ENCODE peak calls at places on chromosomes 16 and 17, in seven cellular contexts. One of them, this sample, is unnamed.

GRCh38 chr16:3171181-3171854 is 16.7 kb upstream of the OR1F1 start:
- DNase-seq in HepG2: no peak
- DNase-seq in K562: no peak
- DNase-seq in GM12878: no peak
- DNase-seq in H1: no peak
- DNase-seq in GM23338: no peak
- DNase-seq in SK-N-SH: peak
- DNase-seq in this sample: no peak

GRCh38 chr17:13631541-13631940 is 29.8 kb upstream of the HS3ST3A1 start:
- DNase-seq in HepG2: no peak
- DNase-seq in K562: no peak
- DNase-seq in GM12878: no peak
- DNase-seq in H1: no peak
- DNase-seq in GM23338: no peak
- DNase-seq in SK-N-SH: no peak
- DNase-seq in this sample: no peak

GRCh38 chr17:42187833-42188232 is 2.6 kb upstream of the HCRT start:
- DNase-seq in HepG2: no peak
- DNase-seq in K562: no peak
- DNase-seq in GM12878: no peak
- DNase-seq in H1: no peak
- DNase-seq in GM23338: no peak
- DNase-seq in SK-N-SH: peak
- DNase-seq in this sample: no peak

GRCh38 chr17:79938696-79939435 is 96.8 kb downstream of the TBC1D16 start:
- DNase-seq in HepG2: peak
- DNase-seq in K562: no peak
- DNase-seq in GM12878: no peak
- DNase-seq in H1: no peak
- DNase-seq in GM23338: no peak
- DNase-seq in SK-N-SH: no peak
- DNase-seq in this sample: no peak

GRCh38 chr17:50953831-50954601 is 87.9 kb upstream of the TOB1 start:
- DNase-seq in HepG2: no peak
- DNase-seq in K562: no peak
- DNase-seq in GM12878: no peak
- DNase-seq in H1: no peak
- DNase-seq in GM23338: peak
- DNase-seq in SK-N-SH: peak
- DNase-seq in this sample: peak

GRCh38 chr16:28845173-28846079 is 722 bp downstream of the TUFM start:
- DNase-seq in HepG2: peak
- DNase-seq in K562: peak
- DNase-seq in GM12878: no peak
- DNase-seq in H1: peak
- DNase-seq in GM23338: peak
- DNase-seq in SK-N-SH: peak
- DNase-seq in this sample: peak

GRCh38 chr16:14351647-14352046 is 278.4 kb downstream of the PARN start:
- DNase-seq in HepG2: peak
- DNase-seq in K562: no peak
- DNase-seq in GM12878: no peak
- DNase-seq in H1: no peak
- DNase-seq in GM23338: no peak
- DNase-seq in SK-N-SH: no peak
- DNase-seq in this sample: no peak

GRCh38 chr16:27254262-27254811 is 14.2 kb downstream of the NSMCE1 start:
- DNase-seq in HepG2: no peak
- DNase-seq in K562: no peak
- DNase-seq in GM12878: peak
- DNase-seq in H1: no peak
- DNase-seq in GM23338: no peak
- DNase-seq in SK-N-SH: no peak
- DNase-seq in this sample: peak

GRCh38 chr16:70252355-70252988 is 732 bp upstream of the EXOSC6 start:
- DNase-seq in HepG2: no peak
- DNase-seq in K562: peak
- DNase-seq in GM12878: no peak
- DNase-seq in H1: no peak
- DNase-seq in GM23338: peak
- DNase-seq in SK-N-SH: peak
- DNase-seq in this sample: no peak

GRCh38 chr17:31494259-31495048 is 103.0 kb downstream of the RAB11FIP4 start:
- DNase-seq in HepG2: no peak
- DNase-seq in K562: no peak
- DNase-seq in GM12878: peak
- DNase-seq in H1: no peak
- DNase-seq in GM23338: no peak
- DNase-seq in SK-N-SH: no peak
- DNase-seq in this sample: no peak

GRCh38 chr16:66751992-66752322 is 548 bp upstream of the DYNC1LI2 start:
- DNase-seq in HepG2: no peak
- DNase-seq in K562: no peak
- DNase-seq in GM12878: no peak
- DNase-seq in H1: no peak
- DNase-seq in GM23338: no peak
- DNase-seq in SK-N-SH: no peak
- DNase-seq in this sample: no peak
- H2AFZ ChIP-seq in HepG2: peak
- H2AFZ ChIP-seq in K562: peak
- H2AFZ ChIP-seq in GM12878: peak
- H2AFZ ChIP-seq in H1: peak
- H2AFZ ChIP-seq in GM23338: peak
- H2AFZ ChIP-seq in SK-N-SH: peak
- H2AFZ ChIP-seq in this sample: peak

DNA sequence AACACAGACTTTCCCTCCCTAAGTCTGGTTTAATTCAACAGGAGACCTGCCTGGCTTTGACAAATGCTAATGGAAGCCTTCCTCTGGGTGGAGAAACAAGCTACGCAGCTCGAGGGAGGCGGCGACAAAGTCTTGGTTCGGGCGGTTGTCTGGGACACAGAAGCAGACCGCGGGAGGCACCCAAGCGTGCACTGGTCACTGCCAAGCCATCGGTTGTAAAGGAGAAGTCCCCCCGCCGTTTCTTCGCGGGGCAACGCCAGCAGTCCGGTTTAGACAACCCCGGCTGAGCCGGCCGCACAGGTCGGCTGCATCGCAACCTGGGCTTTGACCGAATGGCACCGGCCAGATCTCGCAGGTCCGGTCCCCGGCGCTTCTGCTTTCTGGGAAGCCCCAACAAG is 586 bp downstream of the GLYR1 start:
- DNase-seq in HepG2: peak
- DNase-seq in K562: peak
- DNase-seq in GM12878: no peak
- DNase-seq in H1: no peak
- DNase-seq in GM23338: peak
- DNase-seq in SK-N-SH: peak
- DNase-seq in this sample: peak
- TF ChIP-seq POLR2AphosphoS5 in HepG2: peak
- TF ChIP-seq POLR2AphosphoS5 in K562: no peak
- TF ChIP-seq POLR2AphosphoS5 in GM12878: no peak
- TF ChIP-seq POLR2AphosphoS5 in H1: no peak
- TF ChIP-seq POLR2AphosphoS5 in GM23338: no peak
- TF ChIP-seq POLR2AphosphoS5 in SK-N-SH: no peak
- TF ChIP-seq POLR2AphosphoS5 in this sample: no peak

GRCh38 chr17:7436556-7437368 is 1.5 kb downstream of the TMEM102 start:
- DNase-seq in HepG2: peak
- DNase-seq in K562: no peak
- DNase-seq in GM12878: no peak
- DNase-seq in H1: no peak
- DNase-seq in GM23338: peak
- DNase-seq in SK-N-SH: peak
- DNase-seq in this sample: peak
- H2AFZ ChIP-seq in HepG2: no peak
- H2AFZ ChIP-seq in K562: no peak
- H2AFZ ChIP-seq in GM12878: peak
- H2AFZ ChIP-seq in H1: peak
- H2AFZ ChIP-seq in GM23338: peak
- H2AFZ ChIP-seq in SK-N-SH: no peak
- H2AFZ ChIP-seq in this sample: peak

GRCh38 chr16:51630051-51630450 is 479.0 kb upstream of the SALL1 start:
- DNase-seq in HepG2: no peak
- DNase-seq in K562: no peak
- DNase-seq in GM12878: no peak
- DNase-seq in H1: peak
- DNase-seq in GM23338: peak
- DNase-seq in SK-N-SH: no peak
- DNase-seq in this sample: no peak
- TF ChIP-seq POLR2AphosphoS5 in HepG2: no peak
- TF ChIP-seq POLR2AphosphoS5 in K562: no peak
- TF ChIP-seq POLR2AphosphoS5 in GM12878: no peak
- TF ChIP-seq POLR2AphosphoS5 in H1: peak
- TF ChIP-seq POLR2AphosphoS5 in GM23338: peak
- TF ChIP-seq POLR2AphosphoS5 in SK-N-SH: no peak
- TF ChIP-seq POLR2AphosphoS5 in this sample: no peak

GRCh38 chr17:9020096-9020823 is 1.1 kb upstream of the NTN1 start:
- DNase-seq in HepG2: no peak
- DNase-seq in K562: no peak
- DNase-seq in GM12878: no peak
- DNase-seq in H1: no peak
- DNase-seq in GM23338: no peak
- DNase-seq in SK-N-SH: no peak
- DNase-seq in this sample: no peak
- H2AFZ ChIP-seq in HepG2: no peak
- H2AFZ ChIP-seq in K562: no peak
- H2AFZ ChIP-seq in GM12878: peak
- H2AFZ ChIP-seq in H1: no peak
- H2AFZ ChIP-seq in GM23338: peak
- H2AFZ ChIP-seq in SK-N-SH: no peak
- H2AFZ ChIP-seq in this sample: no peak

This sample was measured in endothelial cell of umbilical vein.